ENCODE peak calls at places on chromosomes 7 and 10, in five cellular contexts. J is A549, N is HepG2, V is GM12878, W is NB4. F is an unnamed sample.

GRCh38 chr10:126669188-126669587 is 1.3 kb downstream of the C10orf90 start:
- DNase-seq in J (no peak), V (no peak), W (no peak), N (no peak), F (no peak)

GRCh38 chr10:133364645-133365431 is 7.0 kb upstream of the FUOM start:
- DNase-seq in V (no peak), J (no peak), N (no peak), W (no peak), F (no peak)

GRCh38 chr7:71424166-71424803 is 292.3 kb downstream of the GALNT17 start:
- DNase-seq in W (no peak), N (no peak), V (no peak), J (no peak), F (no peak)

GRCh38 chr7:91517408-91517807 is 253.2 kb downstream of the FZD1 start:
- DNase-seq in W (no peak), N (no peak), V (no peak), J (no peak), F (no peak)

GRCh38 chr10:121741246-121741645 is 143.0 kb upstream of the FGFR2 start:
- DNase-seq in N (no peak), V (no peak), J (no peak), W (no peak), F (no peak)

GRCh38 chr10:4183761-4184261 is 398.8 kb upstream of the KLF6 start:
- DNase-seq in J (no peak), W (no peak), V (no peak), N (no peak), F (no peak)

GRCh38 chr10:133157662-133158436 is 2.2 kb upstream of the KNDC1 start:
- DNase-seq in N (no peak), W (no peak), J (no peak), V (no peak), F (no peak)

GRCh38 chr10:22823109-22823508 is 104.7 kb upstream of the ARMC3 start:
- DNase-seq in N (peak), V (peak), J (peak), W (no peak), F (no peak)

GRCh38 chr10:49762566-49762877 is 399 bp upstream of the OGDHL start:
- DNase-seq in V (no peak), N (no peak), J (no peak), W (no peak), F (no peak)

GRCh38 chr10:99013885-99014284 is 221.8 kb downstream of the HPSE2 start:
- DNase-seq in W (no peak), N (no peak), J (no peak), V (no peak), F (no peak)

GRCh38 chr10:13661261-13661660 is 74.5 kb downstream of the PRPF18 start:
- DNase-seq in N (no peak), W (no peak), J (no peak), V (no peak), F (no peak)

GRCh38 chr7:5793361-5794072 is 12.1 kb upstream of the RNF216 start:
- DNase-seq in N (no peak), W (no peak), J (no peak), V (no peak), F (no peak)

GRCh38 chr10:97463363-97464132 is 17.6 kb downstream of the ZDHHC16 start:
- DNase-seq in W (peak), J (peak), V (peak), N (peak), F (peak)

GRCh38 chr10:126592901-126593300 is 77.6 kb downstream of the C10orf90 start:
- DNase-seq in N (no peak), V (no peak), W (no peak), J (no peak), F (no peak)

GRCh38 chr10:101011517-101012423 is 12.2 kb downstream of the LZTS2 start:
- DNase-seq in W (no peak), N (peak), J (peak), V (no peak), F (peak)

GRCh38 chr7:93897680-93898079 is 7.1 kb upstream of the TFPI2 start:
- DNase-seq in V (no peak), W (no peak), N (no peak), J (peak), F (no peak)

GRCh38 chr7:20270371-20270770 is 53.2 kb upstream of the MACC1 start:
- DNase-seq in N (no peak), J (no peak), V (no peak), W (no peak), F (no peak)

GRCh38 chr7:36096460-36097095 is 56.5 kb upstream of the EEPD1 start:
- DNase-seq in W (no peak), J (peak), V (no peak), N (peak), F (no peak)

GRCh38 chr10:101031796-101032636 is 982 bp downstream of the SFXN3 start:
- DNase-seq in V (no peak), N (peak), W (peak), J (peak), F (no peak)

GRCh38 chr10:58590152-58590551 is 77.5 kb downstream of the BICC1 start:
- DNase-seq in N (no peak), W (no peak), J (peak), V (no peak), F (no peak)

GRCh38 chr10:91592282-91593020 is 40.4 kb downstream of the PPP1R3C start:
- DNase-seq in W (no peak), J (no peak), V (no peak), N (no peak), F (no peak)

GRCh38 chr10:58753425-58753824 is 240.8 kb downstream of the BICC1 start:
- DNase-seq in N (no peak), J (no peak), W (no peak), V (no peak), F (no peak)

GRCh38 chr10:77548157-77548556 is 89.5 kb downstream of the KCNMA1 start:
- DNase-seq in V (no peak), N (no peak), J (no peak), W (no peak), F (no peak)

GRCh38 chr7:99108615-99109014 is 35.3 kb downstream of the SMURF1 start:
- DNase-seq in N (no peak), V (no peak), W (no peak), J (no peak), F (no peak)

GRCh38 chr10:24133839-24134238 is 75.1 kb upstream of the KIAA1217 start:
- DNase-seq in N (no peak), V (no peak), J (no peak), W (no peak), F (no peak)

GRCh38 chr7:953547-954327 is 743 bp downstream of the ADAP1 start:
- DNase-seq in W (peak), N (peak), J (peak), V (no peak), F (no peak)

GRCh38 chr7:142925413-142925812 is 8.1 kb downstream of the TRPV5 start:
- DNase-seq in V (no peak), N (no peak), W (peak), J (no peak), F (peak)

GRCh38 chr7:30887464-30887872 is 24.2 kb upstream of the AQP1 start:
- DNase-seq in V (no peak), N (no peak), J (no peak), W (no peak), F (no peak)

GRCh38 chr7:55431898-55432297 is 66.8 kb downstream of the LANCL2 start:
- DNase-seq in V (no peak), N (no peak), J (no peak), W (no peak), F (no peak)

GRCh38 chr10:14612873-14613569 is 161.7 kb downstream of the FAM107B start:
- DNase-seq in J (no peak), W (peak), N (no peak), V (no peak), F (no peak)

GRCh38 chr7:75892634-75893272 is 13.9 kb downstream of the RHBDD2 start:
- DNase-seq in N (no peak), V (no peak), J (no peak), W (no peak), F (peak)

GRCh38 chr10:132418520-132419416 is 21.8 kb downstream of the PWWP2B start:
- DNase-seq in N (no peak), V (no peak), W (peak), J (peak), F (peak)

GRCh38 chr7:21146642-21147423 is 281.1 kb upstream of the SP4 start:
- DNase-seq in W (no peak), V (no peak), N (no peak), J (no peak), F (no peak)

DNA sequence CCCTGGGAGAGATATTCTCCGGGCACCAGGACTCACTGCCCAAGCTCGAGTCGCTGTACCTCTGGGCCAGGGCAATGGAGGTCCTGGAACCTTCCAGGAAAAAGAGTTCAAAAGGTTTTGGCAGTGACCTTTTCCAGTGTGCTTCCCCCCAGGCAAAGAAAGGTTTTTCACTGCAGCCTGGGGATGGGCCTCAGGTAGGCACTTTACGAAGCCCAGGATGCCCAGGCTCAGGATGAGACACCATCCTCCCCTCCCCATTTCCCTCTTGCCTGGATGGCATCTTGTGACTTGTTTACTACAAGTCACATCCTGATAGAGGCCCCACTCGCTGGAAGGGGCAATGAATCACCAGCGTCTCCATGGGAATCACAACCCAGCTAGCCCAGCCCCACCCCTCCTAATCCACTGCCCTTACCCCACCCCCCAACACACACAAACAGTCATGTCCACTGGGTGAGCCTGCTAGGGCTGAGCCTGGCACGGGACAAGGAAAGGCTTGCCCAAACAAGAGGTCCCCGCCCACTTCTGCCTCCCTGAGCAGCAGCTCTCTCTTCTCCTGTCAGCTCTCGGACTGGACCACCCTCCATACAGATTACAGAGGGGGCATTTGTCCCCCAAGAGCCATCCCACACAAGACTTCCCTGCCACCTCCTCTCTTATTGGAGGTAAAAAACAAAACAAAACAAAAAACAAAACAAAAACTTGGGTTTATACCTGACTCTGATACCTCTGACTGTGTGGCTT is 93.9 kb upstream of the SMNDC1 start:
- DNase-seq in W (peak), N (peak), J (peak), V (no peak), F (no peak)
- TF ChIP-seq MYC in W (no peak), N (no peak), J (no peak), V (no peak), F (no peak)

DNA sequence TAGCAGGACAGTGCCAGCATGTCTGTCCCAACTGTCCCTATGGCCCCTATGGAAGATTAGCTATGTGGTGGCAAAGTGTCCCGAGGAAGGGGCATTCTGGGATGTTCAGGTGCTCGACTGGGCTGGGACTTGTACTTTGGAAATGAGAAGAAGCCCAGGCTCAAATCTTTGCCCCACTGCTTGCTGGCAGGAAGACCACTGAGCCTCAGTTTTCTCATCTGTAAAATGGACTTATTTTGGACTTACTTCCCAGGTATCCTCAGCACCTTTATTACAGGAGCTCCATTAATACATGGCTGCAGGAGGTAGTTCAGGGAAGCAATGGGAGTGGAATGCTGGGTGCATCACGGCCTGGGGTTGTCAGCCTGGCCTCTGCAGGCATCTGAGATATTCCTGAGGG is 71.2 kb downstream of the LHPP start:
- DNase-seq in J (no peak), N (no peak), V (no peak), W (no peak), F (no peak)
- TF ChIP-seq MYC in J (no peak), N (no peak), V (no peak), W (no peak), F (no peak)

GRCh38 chr7:101020444-101020843 is 563 bp downstream of the MUC17 start:
- DNase-seq in V (no peak), J (no peak), W (no peak), N (no peak), F (peak)

GRCh38 chr7:101021703-101022102 is 1.8 kb downstream of the MUC17 start:
- DNase-seq in N (no peak), J (peak), V (no peak), W (no peak), F (no peak)

GRCh38 chr7:101018271-101019167 is 1.4 kb upstream of the MUC17 start:
- DNase-seq in J (peak), W (peak), N (no peak), V (no peak), F (peak)

GRCh38 chr7:101023839-101024238 is 4.0 kb downstream of the MUC17 start:
- DNase-seq in N (no peak), V (no peak), J (no peak), W (no peak), F (no peak)
- TF ChIP-seq MYC in N (no peak), V (no peak), J (no peak), W (no peak), F (no peak)

GRCh38 chr10:96395931-96396877 is 37.4 kb upstream of the OPALIN start:
- DNase-seq in W (peak), J (peak), V (no peak), N (peak), F (peak)

GRCh38 chr10:96389785-96390184 is 31.0 kb upstream of the OPALIN start:
- DNase-seq in J (no peak), W (no peak), N (no peak), V (no peak), F (no peak)

GRCh38 chr10:96387151-96387550 is 28.3 kb upstream of the OPALIN start:
- DNase-seq in J (no peak), W (no peak), N (no peak), V (no peak), F (no peak)

GRCh38 chr10:96387601-96388000 is 28.8 kb upstream of the OPALIN start:
- DNase-seq in J (no peak), N (no peak), V (no peak), W (no peak), F (no peak)

GRCh38 chr10:96390460-96390864 is 31.7 kb upstream of the OPALIN start:
- DNase-seq in N (no peak), W (no peak), J (no peak), V (no peak), F (no peak)
- TF ChIP-seq MYC in N (no peak), W (no peak), J (no peak), V (no peak), F (no peak)

GRCh38 chr7:129886818-129887186 is 66.0 kb downstream of the UBE2H start:
- DNase-seq in V (no peak), W (no peak), N (no peak), J (no peak), F (no peak)

GRCh38 chr7:129884495-129884894 is 68.3 kb downstream of the UBE2H start:
- DNase-seq in J (no peak), V (no peak), N (no peak), W (no peak), F (no peak)

GRCh38 chr7:129887865-129888264 is 64.9 kb downstream of the UBE2H start:
- DNase-seq in J (no peak), W (no peak), V (no peak), N (no peak), F (no peak)

GRCh38 chr7:129889133-129889854 is 63.5 kb downstream of the UBE2H start:
- DNase-seq in W (no peak), J (no peak), N (peak), V (no peak), F (no peak)

DNA sequence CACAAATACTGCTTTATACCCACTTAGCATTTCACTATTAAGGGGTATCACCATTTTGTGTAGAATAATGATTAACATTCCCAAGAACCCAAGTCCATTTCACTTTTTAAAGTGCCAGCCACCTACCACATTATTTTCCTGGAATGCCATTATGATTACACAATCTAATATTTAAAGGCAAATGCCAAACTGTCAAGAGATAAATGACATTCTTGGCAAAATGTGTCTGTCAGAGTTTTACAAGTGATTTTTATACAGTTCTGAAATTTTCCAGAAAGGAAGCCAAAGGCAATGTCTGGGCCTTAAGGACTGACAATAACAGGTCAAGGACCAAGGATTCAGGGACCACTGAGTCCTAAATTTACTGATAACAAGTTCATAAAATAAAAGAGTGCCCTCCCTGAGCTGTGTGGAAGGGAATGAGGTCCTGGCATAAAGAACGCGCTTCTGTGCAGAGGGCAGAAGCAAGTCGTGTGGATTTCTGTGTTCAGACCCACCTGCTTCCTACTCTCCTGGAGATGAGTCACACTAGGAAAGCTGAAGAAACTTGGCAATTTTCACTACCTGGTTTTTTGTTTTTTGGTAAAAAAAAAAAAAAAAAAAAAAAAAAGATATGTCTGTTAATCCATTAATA is 66.5 kb downstream of the UBE2H start:
- DNase-seq in W (no peak), N (no peak), J (no peak), V (no peak), F (no peak)
- TF ChIP-seq MYC in W (no peak), N (no peak), J (no peak), V (no peak), F (no peak)

GRCh38 chr7:155531686-155532085 is 14.7 kb downstream of the CNPY1 start:
- DNase-seq in N (peak), V (no peak), J (no peak), W (no peak), F (no peak)
- TF ChIP-seq MYC in N (no peak), V (no peak), J (no peak), W (no peak), F (no peak)

GRCh38 chr7:28169166-28169713 is 11.4 kb downstream of the JAZF1 start:
- DNase-seq in J (no peak), W (no peak), V (no peak), N (no peak), F (no peak)
- TF ChIP-seq MYC in J (no peak), W (no peak), V (no peak), N (no peak), F (no peak)

GRCh38 chr7:159136846-159137245 is 7.8 kb downstream of the VIPR2 start:
- DNase-seq in N (no peak), W (no peak), J (no peak), V (no peak), F (no peak)
- TF ChIP-seq MYC in N (no peak), W (no peak), J (no peak), V (no peak), F (no peak)

GRCh38 chr10:32972454-32972853 is 14.4 kb upstream of the ITGB1 start:
- DNase-seq in W (no peak), J (peak), N (no peak), V (no peak), F (peak)
- TF ChIP-seq MYC in W (no peak), J (no peak), N (no peak), V (no peak), F (peak)

F was measured in K562.